ENCODE peak calls at places on chromosome 15, in four cellular contexts. Z is foreskin fibroblast, N is activated T-helper 1 cell treated with Interleukin-2 at 50 U/mL for 16 hours, Y is left cardiac atrium. R is an unnamed sample.

GRCh38 chr15:90141646-90142045 is 39.4 kb upstream of the IDH2 start:
- DNase-seq in N (no peak), Y (no peak), Z (peak; percentile 9), R (no peak)

GRCh38 chr15:50777045-50777444 is 11.5 kb upstream of the SPPL2A start:
- DNase-seq in N (no peak), Z (no peak), Y (no peak), R (no peak)

GRCh38 chr15:51842852-51843737 is 13.6 kb downstream of the TMOD3 start:
- DNase-seq in Y (no peak), N (no peak), Z (peak; percentile 66), R (no peak)

GRCh38 chr15:24945711-24946110 is 9.1 kb upstream of the SNRPN start:
- DNase-seq in N (no peak), Z (no peak), Y (no peak), R (no peak)

GRCh38 chr15:84975871-84976351 is 5.7 kb upstream of the PDE8A start:
- DNase-seq in Z (no peak), Y (no peak), N (no peak), R (no peak)

GRCh38 chr15:81752149-81752942 is 293.5 kb downstream of the MEX3B start:
- DNase-seq in N (no peak), Y (peak; percentile 76), Z (peak; percentile 0), R (peak; percentile 4)

GRCh38 chr15:85890620-85890980 is 95.9 kb upstream of the KLHL25 start:
- DNase-seq in Z (no peak), Y (no peak), N (no peak), R (no peak)

GRCh38 chr15:51750942-51751686 is at the start of gene TMOD2:
- DNase-seq in N (peak; percentile 36), Y (peak; percentile 44), Z (no peak), R (peak; percentile 60)

GRCh38 chr15:95718441-95718840 is 612.1 kb upstream of the NR2F2 start:
- DNase-seq in N (no peak), Z (no peak), Y (peak; percentile 41), R (no peak)